ENCODE peak calls at places on chromosomes 4 and X, in six cellular contexts. One of them, this sample, is unnamed.

GRCh38 chr4:143399113-143399949 is 62.7 kb downstream of the GAB1 start:
- DNase-seq in fibroblast of the aortic adventitia: peak; percentile 37
- DNase-seq in WERI-Rb-1: no peak
- DNase-seq in chondrocyte: no peak
- DNase-seq in breast epithelium: no peak
- DNase-seq in transverse colon: no peak
- DNase-seq in this sample: no peak

GRCh38 chr4:122458625-122459024 is 2.1 kb upstream of the IL2 start:
- DNase-seq in fibroblast of the aortic adventitia: peak; percentile 4
- DNase-seq in WERI-Rb-1: no peak
- DNase-seq in chondrocyte: no peak
- DNase-seq in breast epithelium: no peak
- DNase-seq in transverse colon: no peak
- DNase-seq in this sample: no peak

GRCh38 chr4:169345207-169345788 is 74.5 kb upstream of the SH3RF1 start:
- DNase-seq in fibroblast of the aortic adventitia: peak; percentile 79
- DNase-seq in WERI-Rb-1: no peak
- DNase-seq in chondrocyte: no peak
- DNase-seq in breast epithelium: no peak
- DNase-seq in transverse colon: no peak
- DNase-seq in this sample: no peak

GRCh38 chr4:8353158-8353495 is 83.6 kb downstream of the HTRA3 start:
- DNase-seq in fibroblast of the aortic adventitia: no peak
- DNase-seq in WERI-Rb-1: no peak
- DNase-seq in chondrocyte: peak; percentile 52
- DNase-seq in breast epithelium: no peak
- DNase-seq in transverse colon: no peak
- DNase-seq in this sample: no peak

GRCh38 chrX:74420194-74421035 is 878 bp upstream of the SLC16A2 start:
- DNase-seq in fibroblast of the aortic adventitia: peak; percentile 78
- DNase-seq in WERI-Rb-1: peak; percentile 64
- DNase-seq in chondrocyte: no peak
- DNase-seq in breast epithelium: peak; percentile 49
- DNase-seq in transverse colon: peak; percentile 57
- DNase-seq in this sample: peak; percentile 85

GRCh38 chr4:76850010-76850441 is 47.9 kb downstream of the SOWAHB start:
- DNase-seq in fibroblast of the aortic adventitia: peak; percentile 89
- DNase-seq in WERI-Rb-1: no peak
- DNase-seq in chondrocyte: no peak
- DNase-seq in breast epithelium: peak; percentile 27
- DNase-seq in transverse colon: no peak
- DNase-seq in this sample: no peak

GRCh38 chr4:123340381-123340701 is 56.3 kb upstream of the SPRY1 start:
- DNase-seq in fibroblast of the aortic adventitia: peak; percentile 89
- DNase-seq in WERI-Rb-1: no peak
- DNase-seq in chondrocyte: no peak
- DNase-seq in breast epithelium: no peak
- DNase-seq in transverse colon: no peak
- DNase-seq in this sample: no peak

GRCh38 chr4:88533937-88534750 is 10.6 kb upstream of the PYURF start:
- DNase-seq in fibroblast of the aortic adventitia: peak; percentile 68
- DNase-seq in WERI-Rb-1: no peak
- DNase-seq in chondrocyte: no peak
- DNase-seq in breast epithelium: no peak
- DNase-seq in transverse colon: no peak
- DNase-seq in this sample: no peak

GRCh38 chr4:27000820-27001219 is 140.2 kb downstream of the STIM2 start:
- DNase-seq in fibroblast of the aortic adventitia: no peak
- DNase-seq in WERI-Rb-1: peak; percentile 25
- DNase-seq in chondrocyte: no peak
- DNase-seq in breast epithelium: no peak
- DNase-seq in transverse colon: no peak
- DNase-seq in this sample: no peak

GRCh38 chrX:41478397-41478911 is 31.3 kb downstream of the NYX start:
- DNase-seq in fibroblast of the aortic adventitia: no peak
- DNase-seq in WERI-Rb-1: no peak
- DNase-seq in chondrocyte: no peak
- DNase-seq in breast epithelium: no peak
- DNase-seq in transverse colon: no peak
- DNase-seq in this sample: no peak

GRCh38 chr4:80073362-80074008 is 456 bp upstream of the ANTXR2 start:
- DNase-seq in fibroblast of the aortic adventitia: no peak
- DNase-seq in WERI-Rb-1: no peak
- DNase-seq in chondrocyte: no peak
- DNase-seq in breast epithelium: no peak
- DNase-seq in transverse colon: no peak
- DNase-seq in this sample: no peak

GRCh38 chr4:80071643-80072606 is 1.1 kb downstream of the ANTXR2 start:
- DNase-seq in fibroblast of the aortic adventitia: peak; percentile 46
- DNase-seq in WERI-Rb-1: peak; percentile 67
- DNase-seq in chondrocyte: peak; percentile 77
- DNase-seq in breast epithelium: peak; percentile 20
- DNase-seq in transverse colon: peak; percentile 55
- DNase-seq in this sample: no peak

GRCh38 chr4:80074059-80074458 is 1.0 kb upstream of the ANTXR2 start:
- DNase-seq in fibroblast of the aortic adventitia: no peak
- DNase-seq in WERI-Rb-1: no peak
- DNase-seq in chondrocyte: no peak
- DNase-seq in breast epithelium: no peak
- DNase-seq in transverse colon: no peak
- DNase-seq in this sample: no peak

GRCh38 chr4:80070880-80071620 is 2.0 kb downstream of the ANTXR2 start:
- DNase-seq in fibroblast of the aortic adventitia: peak; percentile 39
- DNase-seq in WERI-Rb-1: no peak
- DNase-seq in chondrocyte: no peak
- DNase-seq in breast epithelium: no peak
- DNase-seq in transverse colon: no peak
- DNase-seq in this sample: no peak

DNA sequence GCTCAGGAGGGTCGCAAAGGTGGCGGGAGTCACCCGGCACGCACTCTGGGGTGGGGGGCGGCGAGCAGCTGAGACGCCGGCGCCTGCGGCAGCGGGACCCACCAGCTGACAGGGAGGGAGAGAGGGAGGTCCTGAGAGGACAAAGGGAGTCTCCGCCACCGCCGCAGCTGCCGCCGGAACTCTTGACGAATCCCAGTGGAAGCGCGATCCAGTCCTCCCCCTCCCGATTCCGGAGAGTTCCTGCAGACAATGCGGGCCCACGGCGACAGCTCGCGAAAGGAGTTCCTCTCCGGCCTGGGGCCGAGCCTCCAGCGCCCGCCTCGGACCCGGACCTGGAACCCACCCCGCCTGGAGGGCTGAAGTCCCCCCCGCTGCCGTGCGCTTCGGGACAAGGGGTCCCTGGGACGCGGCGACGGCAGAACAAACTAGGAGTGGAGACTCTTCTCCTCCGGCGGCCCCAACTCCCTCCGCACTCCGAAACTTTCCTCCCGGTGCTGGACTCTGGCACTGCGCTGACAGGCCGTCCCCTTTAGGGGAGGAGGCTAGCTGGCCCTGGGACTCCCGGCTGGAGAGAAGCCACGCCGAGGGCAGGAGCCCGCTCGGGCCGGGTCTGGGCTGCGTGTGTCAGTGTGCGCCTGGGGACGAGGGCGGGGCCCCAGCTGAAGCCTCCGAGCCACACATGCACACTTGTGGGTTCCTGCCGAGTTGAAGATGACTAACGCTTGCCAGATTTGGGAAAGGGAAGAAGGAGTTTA is at the start of gene ANTXR2:
- DNase-seq in fibroblast of the aortic adventitia: peak; percentile 98
- DNase-seq in WERI-Rb-1: peak; percentile 90
- DNase-seq in chondrocyte: peak; percentile 95
- DNase-seq in breast epithelium: peak; percentile 67
- DNase-seq in transverse colon: peak; percentile 92
- DNase-seq in this sample: peak; percentile 96
- TF ChIP-seq CTCF in fibroblast of the aortic adventitia: no peak
- TF ChIP-seq CTCF in WERI-Rb-1: peak; percentile 26
- TF ChIP-seq CTCF in chondrocyte: peak; percentile 50
- TF ChIP-seq CTCF in breast epithelium: no peak
- TF ChIP-seq CTCF in transverse colon: peak; percentile 13
- TF ChIP-seq CTCF in this sample: peak; percentile 27

GRCh38 chrX:119954374-119954773 is 10.8 kb upstream of the NKAP start:
- DNase-seq in fibroblast of the aortic adventitia: no peak
- DNase-seq in WERI-Rb-1: no peak
- DNase-seq in chondrocyte: no peak
- DNase-seq in breast epithelium: no peak
- DNase-seq in transverse colon: no peak
- DNase-seq in this sample: no peak

GRCh38 chrX:119945481-119945880 is 1.9 kb upstream of the NKAP start:
- DNase-seq in fibroblast of the aortic adventitia: no peak
- DNase-seq in WERI-Rb-1: no peak
- DNase-seq in chondrocyte: no peak
- DNase-seq in breast epithelium: no peak
- DNase-seq in transverse colon: no peak
- DNase-seq in this sample: no peak

GRCh38 chrX:119943185-119943988 is at the start of gene NKAP:
- DNase-seq in fibroblast of the aortic adventitia: peak; percentile 97
- DNase-seq in WERI-Rb-1: peak; percentile 85
- DNase-seq in chondrocyte: no peak
- DNase-seq in breast epithelium: peak; percentile 62
- DNase-seq in transverse colon: peak; percentile 84
- DNase-seq in this sample: peak; percentile 94

GRCh38 chrX:119942831-119943184 is 743 bp downstream of the NKAP start:
- DNase-seq in fibroblast of the aortic adventitia: no peak
- DNase-seq in WERI-Rb-1: no peak
- DNase-seq in chondrocyte: no peak
- DNase-seq in breast epithelium: no peak
- DNase-seq in transverse colon: no peak
- DNase-seq in this sample: no peak

DNA sequence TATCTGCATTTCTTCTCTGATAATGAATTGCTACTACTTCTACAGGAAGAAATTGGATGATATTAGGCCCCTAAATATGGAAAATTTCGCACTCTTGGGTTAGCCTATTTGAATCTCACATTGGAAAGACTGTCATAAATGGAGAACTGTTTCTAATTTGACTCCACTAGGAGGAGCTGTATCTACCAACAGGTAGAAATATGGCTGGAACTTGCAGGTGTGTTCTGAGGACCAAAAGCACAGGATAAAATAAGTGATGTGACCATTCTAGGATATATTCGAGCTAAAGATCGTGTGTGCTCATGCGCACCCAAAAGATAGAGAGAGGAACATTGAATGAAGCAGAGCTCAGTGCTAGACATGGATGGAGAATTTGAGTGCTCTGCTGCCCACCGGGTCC is 4.8 kb upstream of the NKAP start:
- DNase-seq in fibroblast of the aortic adventitia: no peak
- DNase-seq in WERI-Rb-1: no peak
- DNase-seq in chondrocyte: no peak
- DNase-seq in breast epithelium: no peak
- DNase-seq in transverse colon: no peak
- DNase-seq in this sample: no peak
- TF ChIP-seq CTCF in fibroblast of the aortic adventitia: no peak
- TF ChIP-seq CTCF in WERI-Rb-1: peak; percentile 4
- TF ChIP-seq CTCF in chondrocyte: peak; percentile 22
- TF ChIP-seq CTCF in breast epithelium: no peak
- TF ChIP-seq CTCF in transverse colon: no peak
- TF ChIP-seq CTCF in this sample: no peak

DNA sequence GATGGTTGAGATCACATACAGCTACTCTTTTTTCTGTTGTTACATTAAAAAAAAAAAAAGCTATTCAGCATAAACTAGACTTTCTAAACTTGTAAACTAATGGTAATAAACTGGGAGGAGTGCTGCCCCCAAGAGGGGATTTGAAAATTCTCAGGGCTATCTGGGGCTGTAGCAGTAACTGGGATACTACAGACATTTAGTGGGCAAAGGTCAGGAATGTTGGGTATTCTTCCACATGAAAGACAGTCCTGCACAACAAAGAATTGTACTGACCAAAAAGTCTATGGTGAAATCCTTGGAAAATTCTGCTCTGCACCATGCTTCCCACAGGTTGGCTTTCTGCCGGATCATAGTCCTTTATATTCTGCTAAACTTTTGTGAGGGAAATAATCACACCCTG is 232.6 kb upstream of the BOD1L1 start:
- DNase-seq in fibroblast of the aortic adventitia: peak; percentile 10
- DNase-seq in WERI-Rb-1: no peak
- DNase-seq in chondrocyte: no peak
- DNase-seq in breast epithelium: no peak
- DNase-seq in transverse colon: no peak
- DNase-seq in this sample: no peak
- TF ChIP-seq CTCF in fibroblast of the aortic adventitia: peak; percentile 3
- TF ChIP-seq CTCF in WERI-Rb-1: peak; percentile 11
- TF ChIP-seq CTCF in chondrocyte: peak; percentile 35
- TF ChIP-seq CTCF in breast epithelium: no peak
- TF ChIP-seq CTCF in transverse colon: no peak
- TF ChIP-seq CTCF in this sample: no peak

DNA sequence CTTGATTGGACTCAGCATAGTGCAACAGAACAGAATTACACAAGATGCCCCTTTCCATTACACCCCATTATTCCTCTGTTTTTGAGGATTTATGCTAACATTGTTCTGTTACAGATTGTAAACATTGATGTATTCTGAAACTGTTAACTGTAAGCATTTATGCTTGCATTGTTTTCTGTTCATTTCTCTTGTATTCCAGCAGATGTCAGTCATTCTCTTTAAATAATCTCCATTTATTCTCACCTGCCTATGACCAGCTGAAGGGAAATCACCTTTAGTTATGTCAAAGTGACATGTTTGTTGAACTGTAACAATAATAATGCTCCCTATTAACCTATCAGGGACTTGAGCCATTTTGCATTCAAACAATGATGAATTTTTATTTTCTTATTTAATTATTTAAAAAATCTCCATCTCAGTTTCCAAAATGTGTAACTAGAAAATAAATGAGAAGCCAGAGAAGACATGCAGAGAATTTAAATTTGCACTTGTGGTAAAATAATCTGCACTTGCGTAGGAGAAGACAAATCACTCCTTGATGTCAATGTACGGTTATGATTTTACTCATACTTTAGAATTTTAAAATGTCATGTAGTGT is 58.0 kb downstream of the SPCS3 start:
- DNase-seq in fibroblast of the aortic adventitia: peak; percentile 53
- DNase-seq in WERI-Rb-1: no peak
- DNase-seq in chondrocyte: no peak
- DNase-seq in breast epithelium: no peak
- DNase-seq in transverse colon: no peak
- DNase-seq in this sample: no peak
- TF ChIP-seq CTCF in fibroblast of the aortic adventitia: peak; percentile 54
- TF ChIP-seq CTCF in WERI-Rb-1: peak; percentile 27
- TF ChIP-seq CTCF in chondrocyte: peak; percentile 95
- TF ChIP-seq CTCF in breast epithelium: no peak
- TF ChIP-seq CTCF in transverse colon: no peak
- TF ChIP-seq CTCF in this sample: peak; percentile 71

This sample was measured in osteocyte.